ENCODE peak calls at places on chromosomes 6 and 20, in four cellular contexts. L is DND-41, J is aorta, U is PC-9. M is an unnamed sample.
A peak's percentile ranks its signal among the peaks of the same experiment; 100 is the strongest.

GRCh38 chr6:137728386-137729349 is 138.4 kb upstream of the TNFAIP3 start:
- DNase-seq in L (no peak), J (no peak), U (peak; percentile 74), M (no peak)

GRCh38 chr6:16409531-16410441 is 171.4 kb downstream of the GMPR start:
- DNase-seq in L (peak; percentile 24), J (no peak), U (no peak), M (peak; percentile 65)

GRCh38 chr6:107800564-107801164 is 23.4 kb downstream of the SCML4 start:
- DNase-seq in L (no peak), J (no peak), U (no peak), M (no peak)

GRCh38 chr6:27505209-27506027 is 32.5 kb upstream of the ZNF184 start:
- DNase-seq in L (no peak), J (no peak), U (peak; percentile 71), M (peak; percentile 34)

GRCh38 chr20:53966774-53967398 is 103.5 kb downstream of the BCAS1 start:
- DNase-seq in L (no peak), J (no peak), U (no peak), M (no peak)

GRCh38 chr6:170370413-170370812 is 63.9 kb downstream of the FAM120B start:
- DNase-seq in L (no peak), J (no peak), U (no peak), M (no peak)

GRCh38 chr6:113015249-113015648 is 668.1 kb downstream of the RFPL4B start:
- DNase-seq in L (no peak), J (no peak), U (no peak), M (no peak)

GRCh38 chr6:73640179-73640750 is 13.5 kb downstream of the SLC17A5 start:
- DNase-seq in L (no peak), J (no peak), U (no peak), M (no peak)

GRCh38 chr6:56246941-56247653 is at the start of gene COL21A1:
- DNase-seq in L (no peak), J (peak; percentile 92), U (peak; percentile 42), M (no peak)

GRCh38 chr20:32019156-32019510 is 8.9 kb downstream of the CCM2L start:
- DNase-seq in L (no peak), J (peak; percentile 75), U (peak; percentile 15), M (no peak)

GRCh38 chr6:138680085-138680484 is 93.5 kb upstream of the CCDC28A start:
- DNase-seq in L (no peak), J (no peak), U (no peak), M (no peak)

GRCh38 chr6:52568320-52568719 is 8.5 kb downstream of the TRAM2 start:
- DNase-seq in L (no peak), J (no peak), U (no peak), M (no peak)

GRCh38 chr20:53282217-53282955 is 310.2 kb downstream of the TSHZ2 start:
- DNase-seq in L (no peak), J (no peak), U (no peak), M (no peak)

GRCh38 chr6:130111031-130111430 is 92.7 kb downstream of the L3MBTL3 start:
- DNase-seq in L (no peak), J (no peak), U (no peak), M (no peak)

GRCh38 chr6:43891072-43891870 is 121.3 kb downstream of the VEGFA start:
- DNase-seq in L (peak; percentile 71), J (no peak), U (no peak), M (no peak)

GRCh38 chr6:99612551-99613397 is 6.1 kb downstream of the PRDM13 start:
- DNase-seq in L (no peak), J (no peak), U (no peak), M (no peak)

GRCh38 chr6:99613705-99614429 is 7.2 kb downstream of the PRDM13 start:
- DNase-seq in L (no peak), J (no peak), U (no peak), M (peak; percentile 16)

GRCh38 chr6:99614430-99615161 is 8.0 kb downstream of the PRDM13 start:
- DNase-seq in L (no peak), J (no peak), U (no peak), M (no peak)

GRCh38 chr6:99611148-99611547 is 4.5 kb downstream of the PRDM13 start:
- DNase-seq in L (peak; percentile 35), J (no peak), U (no peak), M (no peak)

GRCh38 chr6:99613398-99613704 is 6.7 kb downstream of the PRDM13 start:
- DNase-seq in L (no peak), J (peak; percentile 85), U (no peak), M (peak; percentile 24)
- H3K4me3 ChIP-seq in L (no peak overlapping the region), J (peak overlapping the region; percentile 18), U (no peak overlapping the region), M (peak overlapping the region; percentile 60)

DNA sequence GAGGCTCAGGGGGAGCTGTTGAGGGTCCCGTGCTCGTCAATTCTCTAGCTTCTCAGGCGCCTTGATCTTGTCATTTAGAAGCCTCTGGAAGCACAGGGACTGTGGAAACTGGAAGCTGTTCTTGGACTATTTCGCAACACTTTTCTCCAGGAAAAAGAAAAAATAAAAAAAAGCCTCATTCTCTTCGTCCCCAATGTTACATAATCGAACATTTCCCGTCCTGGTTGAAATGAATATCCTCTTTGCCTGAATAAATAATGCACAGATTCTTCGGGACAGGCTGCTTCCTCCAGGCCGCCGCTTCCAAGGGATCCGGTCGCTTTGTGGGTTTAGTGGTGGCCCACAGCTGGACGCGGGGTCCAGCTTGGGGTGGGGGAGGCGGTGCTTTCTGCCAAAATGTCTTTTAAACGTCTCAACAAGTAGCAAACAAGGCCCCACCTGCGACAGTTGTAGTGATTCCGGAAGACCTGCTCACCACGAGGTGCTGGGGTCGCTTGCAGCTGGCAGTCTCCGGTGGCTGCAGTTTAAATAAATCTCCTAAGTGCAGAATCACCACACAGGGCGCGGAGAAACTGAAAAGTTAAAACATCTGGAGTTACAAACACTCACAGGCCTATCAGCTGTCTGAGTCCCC is 125.9 kb upstream of the ESR1 start:
- DNase-seq in L (peak; percentile 64), J (no peak), U (no peak), M (no peak)
- H3K4me3 ChIP-seq in L (no peak overlapping the region), J (no peak overlapping the region), U (no peak overlapping the region), M (no peak overlapping the region)

GRCh38 chr6:105981888-105982358 is 104.2 kb upstream of the PRDM1 start:
- DNase-seq in L (no peak), J (no peak), U (no peak), M (no peak)

GRCh38 chr6:105982761-105983600 is 103.2 kb upstream of the PRDM1 start:
- DNase-seq in L (no peak), J (no peak), U (no peak), M (no peak)

GRCh38 chr6:105983763-105984162 is 102.4 kb upstream of the PRDM1 start:
- DNase-seq in L (no peak), J (no peak), U (no peak), M (no peak)

GRCh38 chr6:105978113-105978512 is 108.0 kb upstream of the PRDM1 start:
- DNase-seq in L (no peak), J (no peak), U (no peak), M (no peak)

GRCh38 chr6:105981002-105981887 is 104.9 kb upstream of the PRDM1 start:
- DNase-seq in L (no peak), J (peak; percentile 76), U (no peak), M (no peak)
- H3K4me3 ChIP-seq in L (no peak overlapping the region), J (no peak overlapping the region), U (no peak overlapping the region), M (no peak overlapping the region)

GRCh38 chr20:5865604-5866003 is 84.7 kb downstream of the TRMT6 start:
- DNase-seq in L (no peak), J (no peak), U (no peak), M (no peak)

GRCh38 chr20:5864873-5865582 is 85.3 kb downstream of the TRMT6 start:
- DNase-seq in L (no peak), J (no peak), U (peak; percentile 13), M (no peak)

GRCh38 chr20:5863040-5863811 is 87.1 kb downstream of the TRMT6 start:
- DNase-seq in L (no peak), J (no peak), U (no peak), M (no peak)

GRCh38 chr20:5864428-5864827 is 85.9 kb downstream of the TRMT6 start:
- DNase-seq in L (no peak), J (no peak), U (no peak), M (no peak)

GRCh38 chr20:5862703-5863039 is 87.7 kb downstream of the TRMT6 start:
- DNase-seq in L (no peak), J (no peak), U (no peak), M (no peak)
- H3K4me3 ChIP-seq in L (no peak overlapping the region), J (no peak overlapping the region), U (no peak overlapping the region), M (no peak overlapping the region)

DNA sequence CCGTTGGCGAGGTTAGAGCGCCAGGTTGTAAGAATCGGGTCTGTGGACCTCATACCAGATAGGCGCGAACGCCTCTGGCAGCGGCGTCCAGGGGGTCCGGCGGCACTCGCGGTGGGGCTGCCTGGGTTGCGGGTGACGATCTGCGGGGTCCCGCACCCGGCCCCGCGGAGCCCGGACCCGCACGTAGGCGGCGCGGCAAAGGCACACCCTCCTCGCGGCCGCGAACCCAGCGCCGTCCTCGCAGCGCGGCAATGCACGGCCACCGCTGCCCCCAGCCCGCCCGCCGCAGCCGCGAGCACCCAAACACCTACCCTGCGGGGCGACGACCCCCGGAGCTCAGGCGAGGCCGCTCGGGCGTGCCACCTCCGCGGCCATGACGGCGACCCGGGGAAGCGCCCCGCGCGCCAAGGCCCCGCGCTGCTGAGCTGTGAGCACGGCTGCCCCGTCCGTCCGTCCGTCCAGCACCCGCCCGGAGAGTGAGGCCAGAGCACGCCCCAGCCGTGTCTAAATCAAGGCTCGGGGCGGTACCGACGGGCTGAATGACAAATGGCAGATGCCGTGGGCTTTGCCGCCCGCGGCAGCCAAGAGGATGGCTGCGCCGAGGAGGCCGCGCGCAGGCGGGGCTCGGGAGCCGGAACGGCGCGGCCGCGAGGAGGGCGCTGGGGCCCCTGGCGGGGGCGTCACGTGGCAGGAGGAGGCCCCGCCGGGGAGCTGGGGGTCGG is at the start of gene PLAGL1:
- DNase-seq in L (no peak), J (peak; percentile 90), U (peak; percentile 51), M (no peak)
- H3K4me3 ChIP-seq in L (no peak within 1 kb of the TSS), J (peak within 1 kb of the TSS; percentile 73), U (peak within 1 kb of the TSS; percentile 61), M (no peak within 1 kb of the TSS)

GRCh38 chr6:20126789-20127653 is 85.2 kb downstream of the MBOAT1 start:
- DNase-seq in L (peak; percentile 73), J (peak; percentile 90), U (peak; percentile 62), M (peak; percentile 66)
- H3K4me3 ChIP-seq in L (no peak overlapping the region), J (no peak overlapping the region), U (no peak overlapping the region), M (no peak overlapping the region)

M was measured in OCI-LY7.